ENCODE peak calls at places on chromosomes 7 and 10, in five cellular contexts. S, F, C, G and J are unnamed samples.

GRCh38 chr10:76311752-76312699 is 880.6 kb downstream of the LRMDA start:
- DNase-seq in S (peak), F (peak), C (no peak), G (peak), J (no peak)

GRCh38 chr7:99829520-99830160 is 1.8 kb downstream of the CYP3A43 start:
- DNase-seq in S (no peak), F (no peak), C (no peak), G (no peak), J (no peak)

GRCh38 chr10:117555017-117555416 is 12.5 kb downstream of the EMX2 start:
- DNase-seq in S (no peak), F (no peak), C (no peak), G (no peak), J (no peak)

GRCh38 chr7:99105756-99106155 is 38.2 kb downstream of the SMURF1 start:
- DNase-seq in S (no peak), F (no peak), C (no peak), G (no peak), J (no peak)

GRCh38 chr10:47296941-47297340 is 3.1 kb upstream of the GDF10 start:
- DNase-seq in S (no peak), F (no peak), C (no peak), G (no peak), J (no peak)

GRCh38 chr7:125661006-125661405 is 731.4 kb upstream of the POT1 start:
- DNase-seq in S (no peak), F (no peak), C (no peak), G (no peak), J (no peak)

GRCh38 chr10:65518379-65518778 is 1407.5 kb upstream of the LRRTM3 start:
- DNase-seq in S (peak), F (peak), C (no peak), G (no peak), J (no peak)

GRCh38 chr7:151428393-151429231 is 11.3 kb downstream of the CRYGN start:
- DNase-seq in S (no peak), F (no peak), C (peak), G (no peak), J (no peak)

GRCh38 chr10:49837096-49837495 is 75.0 kb upstream of the OGDHL start:
- DNase-seq in S (peak), F (peak), C (no peak), G (no peak), J (no peak)

GRCh38 chr10:23343591-23344225 is 889 bp downstream of the C10orf67 start:
- DNase-seq in S (peak), F (peak), C (no peak), G (no peak), J (no peak)

GRCh38 chr7:158239290-158239981 is 348.2 kb downstream of the PTPRN2 start:
- DNase-seq in S (no peak), F (peak), C (no peak), G (no peak), J (no peak)

GRCh38 chr7:28703054-28703765 is 254.9 kb downstream of the TRIL start:
- DNase-seq in S (no peak), F (no peak), C (no peak), G (no peak), J (no peak)

GRCh38 chr10:111836586-111836985 is 347.0 kb downstream of the GPAM start:
- DNase-seq in S (no peak), F (no peak), C (no peak), G (no peak), J (no peak)

GRCh38 chr7:8605227-8605626 is 171.8 kb downstream of the NXPH1 start:
- DNase-seq in S (no peak), F (no peak), C (no peak), G (no peak), J (no peak)

GRCh38 chr10:4780782-4781181 is 45.2 kb upstream of the AKR1E2 start:
- DNase-seq in S (no peak), F (no peak), C (no peak), G (no peak), J (no peak)

GRCh38 chr7:151665363-151665762 is 145.7 kb upstream of the RHEB start:
- DNase-seq in S (no peak), F (no peak), C (no peak), G (peak), J (no peak)

GRCh38 chr7:75033064-75033463 is 40.5 kb downstream of the RCC1L start:
- DNase-seq in S (peak), F (no peak), C (no peak), G (peak), J (no peak)

GRCh38 chr7:139108256-139109187 is 998 bp downstream of the ZC3HAV1 start:
- DNase-seq in S (peak), F (peak), C (no peak), G (peak), J (no peak)

GRCh38 chr10:77770081-77770867 is 132.7 kb upstream of the KCNMA1 start:
- DNase-seq in S (no peak), F (no peak), C (no peak), G (peak), J (no peak)

GRCh38 chr10:122341141-122341810 is 33.2 kb upstream of the PLEKHA1 start:
- DNase-seq in S (no peak), F (no peak), C (no peak), G (no peak), J (no peak)

GRCh38 chr7:101816499-101817030 is 861 bp upstream of the CUX1 start:
- DNase-seq in S (peak), F (peak), C (no peak), G (peak), J (no peak)

GRCh38 chr7:149718730-149719049 is 54.7 kb downstream of the ZNF467 start:
- DNase-seq in S (no peak), F (no peak), C (no peak), G (no peak), J (no peak)

GRCh38 chr10:85600744-85601081 is 765.9 kb downstream of the GRID1 start:
- DNase-seq in S (no peak), F (no peak), C (no peak), G (no peak), J (no peak)

GRCh38 chr10:3783721-3784432 is 1.1 kb downstream of the KLF6 start:
- DNase-seq in S (peak), F (peak), C (no peak), G (peak), J (no peak)

GRCh38 chr7:22251284-22251683 is 105.7 kb downstream of the RAPGEF5 start:
- DNase-seq in S (no peak), F (no peak), C (no peak), G (no peak), J (no peak)

GRCh38 chr7:157625973-157626790 is 289.4 kb downstream of the DNAJB6 start:
- DNase-seq in S (no peak), F (no peak), C (no peak), G (no peak), J (no peak)

GRCh38 chr10:60140681-60141632 is 234.6 kb upstream of the CCDC6 start:
- DNase-seq in S (peak), F (peak), C (no peak), G (no peak), J (no peak)

GRCh38 chr10:79142522-79143309 is 74.0 kb downstream of the ZMIZ1 start:
- DNase-seq in S (no peak), F (no peak), C (no peak), G (no peak), J (no peak)

GRCh38 chr7:149125189-149125863 is 798 bp downstream of the ZNF425 start:
- DNase-seq in S (no peak), F (no peak), C (no peak), G (no peak), J (no peak)

GRCh38 chr10:84876116-84876999 is 548.0 kb downstream of the CCSER2 start:
- DNase-seq in S (no peak), F (no peak), C (no peak), G (no peak), J (no peak)

GRCh38 chr10:48439581-48440041 is 133.1 kb downstream of the MAPK8 start:
- DNase-seq in S (no peak), F (no peak), C (no peak), G (no peak), J (no peak)

GRCh38 chr7:142477079-142477651 is 219.3 kb upstream of the PRSS58 start:
- DNase-seq in S (no peak), F (no peak), C (no peak), G (no peak), J (no peak)

GRCh38 chr7:50792342-50793114 is 9.8 kb upstream of the GRB10 start:
- DNase-seq in S (peak), F (peak), C (no peak), G (peak), J (no peak)

GRCh38 chr10:30804478-30805055 is 175.0 kb upstream of the LYZL2 start:
- DNase-seq in S (no peak), F (peak), C (no peak), G (no peak), J (no peak)

GRCh38 chr7:98133181-98133580 is 26.5 kb downstream of the LMTK2 start:
- DNase-seq in S (no peak), F (peak), C (no peak), G (no peak), J (no peak)

GRCh38 chr10:77226871-77227557 is 410.6 kb downstream of the KCNMA1 start:
- DNase-seq in S (no peak), F (peak), C (no peak), G (no peak), J (no peak)

GRCh38 chr7:28179081-28180030 is 1.2 kb downstream of the JAZF1 start:
- DNase-seq in S (peak), F (peak), C (no peak), G (peak), J (peak)

GRCh38 chr7:41796331-41796730 is 93.4 kb upstream of the INHBA start:
- DNase-seq in S (no peak), F (no peak), C (no peak), G (no peak), J (no peak)